ENCODE peak calls at places on chromosomes 5 and 9, in seven cellular contexts. K is lung, Q is fibroblast of pulmonary artery, V is breast epithelium, O is endothelial cell, J is GM13977, P is pancreas. Y is an unnamed sample.
A peak's percentile ranks its signal among the peaks of the same experiment; 100 is the strongest.

GRCh38 chr9:128372784-128373183 is 1.6 kb downstream of the URM1 start:
- DNase-seq in J (no peak), O (no peak), V (no peak), K (no peak), Q (no peak), P (no peak), Y (no peak)

GRCh38 chr9:82504620-82505019 is 516.0 kb downstream of the SPATA31D1 start:
- DNase-seq in O (no peak), P (no peak), V (no peak), K (no peak), J (no peak), Q (no peak), Y (no peak)

GRCh38 chr9:89837152-89837551 is 232.3 kb downstream of the GADD45G start:
- DNase-seq in Q (no peak), O (no peak), K (no peak), V (no peak), J (no peak), P (no peak), Y (no peak)

GRCh38 chr5:174825587-174825986 is 101.2 kb downstream of the MSX2 start:
- DNase-seq in V (no peak), J (no peak), P (no peak), O (no peak), K (no peak), Q (no peak), Y (no peak)

GRCh38 chr5:127589309-127590036 is 59.4 kb upstream of the CTXN3 start:
- DNase-seq in J (no peak), O (no peak), P (no peak), V (no peak), Q (no peak), K (no peak), Y (no peak)

GRCh38 chr5:105688227-105688807 is 1982.4 kb downstream of the EFNA5 start:
- DNase-seq in J (no peak), O (no peak), K (no peak), Q (no peak), P (no peak), V (no peak), Y (no peak)

GRCh38 chr9:33946779-33947535 is 101.7 kb downstream of the UBAP2 start:
- DNase-seq in V (no peak), Q (peak; percentile 94), J (no peak), O (no peak), K (no peak), P (no peak), Y (no peak)

GRCh38 chr9:105313238-105313637 is 68.8 kb downstream of the SLC44A1 start:
- DNase-seq in O (no peak), K (no peak), Q (no peak), J (no peak), P (no peak), V (no peak), Y (no peak)

GRCh38 chr9:29285818-29286217 is 1712.5 kb upstream of the C9orf72 start:
- DNase-seq in J (no peak), P (no peak), V (no peak), Q (peak; percentile 39), K (no peak), O (no peak), Y (no peak)

GRCh38 chr9:127858041-127858512 is 3.6 kb upstream of the ENG start:
- DNase-seq in P (peak; percentile 45), K (no peak), V (no peak), O (no peak), J (no peak), Q (peak; percentile 49), Y (no peak)

GRCh38 chr5:16856531-16856930 is 79.6 kb downstream of the MYO10 start:
- DNase-seq in V (no peak), Q (peak; percentile 43), J (no peak), P (no peak), O (no peak), K (no peak), Y (no peak)
- TF ChIP-seq CTCF in V (no peak), Q (no peak), J (no peak), P (no peak), O (no peak), K (no peak), Y (no peak)

DNA sequence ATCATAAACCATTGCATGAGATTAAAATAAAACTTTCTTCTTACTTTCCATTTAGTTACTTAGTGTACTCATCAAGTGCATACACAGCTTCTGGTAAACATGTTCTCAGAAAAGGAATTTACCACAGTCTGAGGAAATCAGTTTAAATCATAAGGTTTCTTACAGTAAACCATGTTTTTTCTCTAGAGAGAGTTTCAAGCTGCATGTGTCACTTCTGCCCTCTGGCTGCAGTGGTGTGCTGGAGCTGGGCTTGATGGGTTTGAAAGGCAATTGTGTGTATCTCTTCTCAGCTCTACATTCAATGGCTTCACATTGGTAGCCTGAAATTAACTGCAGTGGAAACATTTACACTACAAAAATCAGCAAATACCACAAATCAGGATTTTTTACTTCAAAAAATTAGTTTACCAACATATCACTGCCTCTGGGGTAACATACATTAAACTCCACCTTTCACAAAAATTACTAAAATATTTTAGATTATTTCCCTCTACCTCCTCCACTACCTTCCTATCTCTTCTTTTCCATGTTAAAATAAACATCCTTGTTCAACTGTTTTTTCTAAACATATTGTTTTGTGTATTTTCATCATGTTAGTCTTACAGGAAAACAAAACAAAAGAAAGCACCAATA is 414.3 kb downstream of the ANXA1 start:
- DNase-seq in J (no peak), Q (peak; percentile 44), O (peak; percentile 21), V (no peak), P (no peak), K (no peak), Y (no peak)
- TF ChIP-seq CTCF in J (peak; percentile 50), Q (peak; percentile 55), O (no peak), V (no peak), P (no peak), K (no peak), Y (no peak)

GRCh38 chr5:217860-218456 is at the start of the genes CCDC127 and SDHA:
- DNase-seq in K (peak; percentile 96), Q (peak; percentile 93), V (peak; percentile 94), O (peak; percentile 100), J (peak; percentile 100), P (peak; percentile 98), Y (no peak)
- TF ChIP-seq CTCF in K (peak; percentile 21), Q (peak; percentile 25), V (no peak), O (no peak), J (peak; percentile 48), P (no peak), Y (peak; percentile 44)

DNA sequence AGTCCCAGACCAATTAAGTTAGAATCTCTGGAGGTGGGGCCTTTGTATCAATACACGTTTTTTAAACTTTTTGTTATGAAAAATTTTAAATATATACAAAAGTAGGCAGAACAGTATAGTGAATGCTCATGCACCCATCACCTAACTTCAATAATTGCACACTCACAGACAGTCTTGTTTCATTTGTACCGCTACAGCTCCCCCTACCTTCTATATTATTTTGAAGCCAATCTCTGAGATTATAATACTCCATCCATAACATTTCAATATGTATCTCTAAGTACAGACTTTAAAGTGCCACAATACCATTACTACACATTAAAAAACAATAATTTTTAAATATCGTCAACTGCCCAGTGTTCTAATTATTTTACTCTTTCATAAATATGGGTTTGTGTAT is 32.9 kb downstream of the ISL1 start:
- DNase-seq in K (no peak), J (no peak), Q (no peak), O (no peak), P (no peak), V (no peak), Y (no peak)
- TF ChIP-seq CTCF in K (no peak), J (no peak), Q (no peak), O (no peak), P (no peak), V (no peak), Y (no peak)

DNA sequence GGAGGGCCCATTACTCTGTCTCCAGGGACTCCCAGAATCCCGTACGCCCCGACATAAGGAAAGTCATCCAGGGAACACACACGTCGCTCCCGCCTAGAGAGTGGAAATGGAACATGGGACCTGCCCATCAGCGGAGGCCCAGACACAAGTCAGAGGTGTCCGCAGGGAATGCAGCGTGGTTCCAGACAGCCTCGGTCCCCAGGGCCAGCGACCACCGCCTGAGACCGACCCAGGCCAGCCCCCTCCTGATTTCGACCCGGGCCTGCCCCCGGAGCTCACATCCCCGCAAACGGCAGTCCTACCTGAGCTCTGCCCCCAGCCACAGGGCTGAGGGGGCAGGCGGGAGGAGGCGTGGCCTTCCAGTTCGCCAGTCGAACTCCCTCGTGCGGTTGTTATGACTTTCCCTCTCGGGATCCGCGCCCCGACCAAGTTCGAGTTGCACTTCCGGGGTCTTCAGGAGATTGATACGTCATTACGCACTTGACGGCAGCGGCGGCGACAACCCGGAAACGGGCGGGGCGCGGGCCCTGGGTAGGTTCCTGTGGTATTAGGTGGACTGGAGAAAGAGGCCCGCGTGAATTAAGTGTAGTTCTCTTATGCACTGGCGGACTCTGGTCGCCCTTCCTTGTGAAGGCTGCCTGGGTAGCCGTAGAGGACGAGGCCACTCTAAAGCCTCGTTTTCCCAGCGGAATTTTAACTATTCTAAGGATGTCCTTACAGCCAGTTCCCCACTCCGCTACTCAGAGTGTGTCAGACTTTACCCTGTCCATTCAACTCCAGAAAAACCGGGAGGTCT is 370.0 kb upstream of the POU5F2 start:
- DNase-seq in K (peak; percentile 96), V (peak; percentile 95), P (peak; percentile 94), J (peak; percentile 87), Q (peak; percentile 97), O (peak; percentile 77), Y (no peak)
- TF ChIP-seq CTCF in K (no peak), V (no peak), P (no peak), J (no peak), Q (peak; percentile 21), O (no peak), Y (no peak)

GRCh38 chr9:79408617-79409016 is 163.1 kb upstream of the TLE4 start:
- DNase-seq in K (no peak), O (no peak), Q (no peak), V (no peak), J (no peak), P (no peak), Y (no peak)

GRCh38 chr9:79408200-79408599 is 163.6 kb upstream of the TLE4 start:
- DNase-seq in Q (no peak), O (no peak), J (no peak), P (no peak), V (no peak), K (no peak), Y (no peak)

DNA sequence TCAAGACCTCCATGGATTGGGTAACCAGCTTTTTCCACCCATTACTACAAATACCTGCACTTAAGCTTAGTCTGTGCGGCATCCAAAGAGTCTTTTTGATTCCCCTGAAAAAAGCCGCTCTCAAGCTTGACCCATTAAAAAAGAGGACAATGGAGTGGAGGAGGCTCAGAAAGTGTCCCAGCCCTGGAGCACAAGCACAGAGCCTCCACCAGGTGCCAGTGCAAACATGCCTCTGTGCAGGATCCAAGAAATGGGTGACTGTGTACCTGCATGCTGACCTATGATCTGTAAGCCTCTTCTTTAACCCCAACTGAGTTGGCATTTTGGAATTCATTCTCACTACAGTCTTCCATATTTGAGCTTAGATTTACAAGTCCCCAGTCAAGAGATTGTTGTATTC is 168.3 kb upstream of the TLE4 start:
- DNase-seq in K (no peak), J (no peak), P (no peak), O (no peak), V (no peak), Q (no peak), Y (no peak)
- TF ChIP-seq CTCF in K (no peak), J (no peak), P (no peak), O (no peak), V (no peak), Q (no peak), Y (no peak)